ENCODE peak calls at places on chromosomes 7 and 10, in eight cellular contexts. Q is HFF-Myc, C is pancreas, I is fibroblast of lung, T is heart right ventricle, M is K562, Y is prostate gland, O is AG04450. A is an unnamed sample.

GRCh38 chr10:79608505-79609375 is 2.0 kb upstream of the SFTPA1 start:
- DNase-seq in Q (no peak), C (peak; percentile 36), I (peak; percentile 3), T (peak; percentile 38), M (peak; percentile 70), Y (peak; percentile 14), O (no peak), A (peak; percentile 1)

GRCh38 chr10:59180689-59181270 is 4.3 kb downstream of the PHYHIPL start:
- DNase-seq in Q (no peak), C (no peak), I (no peak), T (no peak), M (no peak), Y (no peak), O (no peak), A (no peak)

GRCh38 chr7:129569326-129569725 is 42.2 kb upstream of the NRF1 start:
- DNase-seq in Q (no peak), C (no peak), I (no peak), T (no peak), M (no peak), Y (no peak), O (no peak), A (no peak)

GRCh38 chr7:73585196-73585595 is 6.8 kb upstream of the TBL2 start:
- DNase-seq in Q (no peak), C (no peak), I (no peak), T (no peak), M (no peak), Y (no peak), O (no peak), A (no peak)

GRCh38 chr7:148543302-148543701 is 47.3 kb upstream of the C7orf33 start:
- DNase-seq in Q (no peak), C (no peak), I (no peak), T (no peak), M (no peak), Y (no peak), O (no peak), A (no peak)

GRCh38 chr7:83452256-83452655 is 196.7 kb downstream of the SEMA3E start:
- DNase-seq in Q (no peak), C (no peak), I (no peak), T (no peak), M (no peak), Y (no peak), O (no peak), A (no peak)

GRCh38 chr10:21080246-21080645 is 183.1 kb upstream of the NEBL start:
- DNase-seq in Q (no peak), C (no peak), I (peak; percentile 14), T (no peak), M (no peak), Y (no peak), O (no peak), A (no peak)

GRCh38 chr7:148944935-148945934 is 61.1 kb upstream of the EZH2 start:
- DNase-seq in Q (no peak), C (no peak), I (peak; percentile 49), T (no peak), M (no peak), Y (no peak), O (peak; percentile 21), A (peak; percentile 36)

GRCh38 chr10:50347394-50347802 is 96.1 kb upstream of the ASAH2 start:
- DNase-seq in Q (no peak), C (no peak), I (no peak), T (no peak), M (no peak), Y (no peak), O (no peak), A (no peak)

GRCh38 chr7:64869121-64869725 is 33.9 kb upstream of the ZNF273 start:
- DNase-seq in Q (no peak), C (no peak), I (no peak), T (no peak), M (no peak), Y (no peak), O (no peak), A (no peak)

GRCh38 chr7:38862666-38863065 is 46.3 kb downstream of the VPS41 start:
- DNase-seq in Q (no peak), C (no peak), I (no peak), T (no peak), M (no peak), Y (no peak), O (no peak), A (no peak)

GRCh38 chr7:75038508-75038907 is 35.1 kb downstream of the RCC1L start:
- DNase-seq in Q (no peak), C (no peak), I (no peak), T (no peak), M (no peak), Y (no peak), O (no peak), A (no peak)

GRCh38 chr10:70308121-70309060 is 24.6 kb upstream of the NPFFR1 start:
- DNase-seq in Q (no peak), C (no peak), I (no peak), T (no peak), M (no peak), Y (no peak), O (no peak), A (no peak)

GRCh38 chr10:132939957-132940790 is 2.2 kb downstream of the CFAP46 start:
- DNase-seq in Q (no peak), C (no peak), I (peak; percentile 42), T (no peak), M (peak; percentile 76), Y (no peak), O (peak; percentile 11), A (peak; percentile 28)

GRCh38 chr10:104920476-104920875 is 279.4 kb downstream of the SORCS3 start:
- DNase-seq in Q (no peak), C (no peak), I (no peak), T (no peak), M (no peak), Y (no peak), O (no peak), A (no peak)

GRCh38 chr10:93471110-93471651 is 11.0 kb downstream of the MYOF start:
- DNase-seq in Q (peak; percentile 93), C (no peak), I (peak; percentile 97), T (no peak), M (no peak), Y (peak; percentile 57), O (peak; percentile 88), A (peak; percentile 99)

GRCh38 chr7:108515013-108515412 is 10.9 kb downstream of the PNPLA8 start:
- DNase-seq in Q (no peak), C (no peak), I (no peak), T (no peak), M (no peak), Y (no peak), O (no peak), A (no peak)

GRCh38 chr10:4181690-4182089 is 396.7 kb upstream of the KLF6 start:
- DNase-seq in Q (no peak), C (no peak), I (no peak), T (no peak), M (no peak), Y (no peak), O (no peak), A (no peak)

DNA sequence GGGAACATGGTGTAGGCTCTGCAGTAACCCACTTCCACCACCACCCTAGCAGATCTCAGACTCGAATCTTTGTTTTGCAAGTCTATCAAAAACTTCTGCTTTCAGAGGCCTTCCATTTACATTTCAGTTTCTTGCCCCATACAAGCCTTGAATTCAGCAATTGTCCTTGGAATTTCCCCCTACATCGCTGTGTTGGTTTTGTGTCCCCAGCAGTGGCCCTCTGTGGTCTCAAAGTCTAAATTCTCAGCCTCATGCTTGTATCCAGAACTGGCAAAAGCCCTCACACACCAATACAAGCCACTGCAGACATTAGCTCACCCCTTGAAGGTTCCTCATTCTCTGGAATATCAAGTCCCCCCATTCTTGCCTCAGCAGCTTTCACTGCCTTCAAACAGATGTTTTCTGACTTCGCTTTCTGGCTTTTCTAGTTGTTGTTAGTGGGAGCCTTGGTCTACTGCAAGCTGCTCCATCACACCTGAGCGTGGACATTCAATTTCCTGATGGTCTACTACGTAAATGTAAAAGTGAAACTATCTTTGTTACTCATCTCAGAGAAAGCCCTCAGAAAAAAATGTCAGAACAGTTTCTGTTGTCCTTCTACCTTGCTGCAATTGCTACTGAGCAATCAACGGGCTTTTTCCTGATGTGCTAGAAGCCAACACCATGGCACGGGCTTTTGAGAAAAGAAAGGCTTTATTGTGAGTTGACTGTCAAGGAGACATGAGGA is 1.8 kb upstream of the NUB1 start:
- DNase-seq in Q (no peak), C (no peak), I (no peak), T (no peak), M (no peak), Y (no peak), O (no peak), A (no peak)
- H3K4me3 ChIP-seq in Q (no peak overlapping the region), C (no peak overlapping the region), I (no peak overlapping the region), T (no peak overlapping the region), M (no peak overlapping the region), Y (no peak overlapping the region), O (no peak overlapping the region), A (no peak overlapping the region)

DNA sequence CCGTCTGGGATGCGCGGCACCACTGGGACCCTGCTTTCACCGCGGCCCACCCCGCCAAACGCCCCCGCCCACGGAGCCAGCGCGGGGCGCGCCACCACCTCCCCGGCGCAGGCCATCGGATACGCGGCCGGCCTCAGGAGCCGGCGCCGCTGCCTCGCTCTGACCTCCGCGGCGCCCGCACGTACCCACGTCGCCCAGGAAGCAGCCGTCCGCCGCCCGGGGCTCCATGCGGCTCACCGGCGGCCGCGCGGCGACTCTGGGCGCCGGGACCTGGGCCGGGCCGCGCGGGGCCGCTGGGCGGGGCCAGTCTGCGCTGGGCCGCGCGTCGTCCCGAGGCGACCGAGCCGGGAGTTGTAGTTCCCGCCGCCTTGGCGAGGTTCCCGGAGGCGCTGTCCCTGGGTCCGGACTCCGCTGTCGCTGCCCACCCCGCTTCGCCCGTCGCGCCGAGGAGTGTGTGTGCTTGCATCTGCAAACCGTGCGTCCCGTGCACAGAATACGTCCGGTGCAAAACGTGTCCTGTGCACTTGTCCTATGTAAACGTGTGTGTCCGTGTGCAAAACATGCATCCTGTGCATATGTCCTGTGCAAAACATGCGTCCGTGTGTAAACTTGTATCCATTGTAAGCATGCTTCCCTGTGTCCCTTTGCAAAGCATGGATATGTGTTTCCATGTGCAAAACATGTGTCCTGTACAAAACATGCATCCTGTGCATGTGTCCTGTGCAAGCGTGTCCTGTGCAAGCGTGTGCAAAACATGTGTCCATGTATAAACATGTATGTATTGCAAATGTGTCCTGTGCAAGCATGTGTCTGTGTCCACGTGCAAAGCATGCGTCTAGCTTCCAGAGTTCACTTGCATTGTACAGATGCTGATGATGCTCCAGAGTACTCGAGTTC is at the start of gene ASB13:
- DNase-seq in Q (no peak), C (peak; percentile 76), I (peak; percentile 36), T (peak; percentile 84), M (peak; percentile 84), Y (peak; percentile 52), O (no peak), A (peak; percentile 18)
- TF ChIP-seq CTCF in Q (no peak), C (no peak), I (no peak), T (no peak), M (peak; percentile 21), Y (no peak), O (no peak), A (no peak)

DNA sequence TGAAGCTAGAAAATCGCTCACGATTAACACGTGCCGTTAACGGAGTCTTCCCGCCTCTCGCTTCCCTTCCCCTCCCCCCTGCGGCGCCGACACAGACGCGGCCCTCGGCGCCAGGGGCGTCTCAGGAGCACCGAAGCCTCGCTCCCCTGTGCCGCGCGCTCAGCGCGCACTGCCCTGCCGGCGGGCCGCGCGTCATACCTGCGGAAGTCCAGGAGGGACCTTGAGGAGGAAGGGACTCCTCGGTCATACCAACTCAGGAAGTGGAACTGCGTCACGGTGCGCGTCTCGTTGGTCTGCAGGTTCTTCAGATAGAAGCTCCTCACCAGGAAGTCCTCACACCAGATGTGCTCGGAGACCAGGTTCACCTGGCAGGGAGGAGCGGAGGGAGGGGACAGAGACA is 239.6 kb downstream of the DNAJB6 start:
- DNase-seq in Q (no peak), C (no peak), I (no peak), T (no peak), M (no peak), Y (no peak), O (no peak), A (no peak)
- H3K4me3 ChIP-seq in Q (no peak overlapping the region), C (no peak overlapping the region), I (no peak overlapping the region), T (peak overlapping the region; percentile 20), M (no peak overlapping the region), Y (no peak overlapping the region), O (no peak overlapping the region), A (no peak overlapping the region)

GRCh38 chr10:7563770-7564169 is 103.0 kb downstream of the ITIH5 start:
- DNase-seq in Q (no peak), C (no peak), I (no peak), T (no peak), M (no peak), Y (no peak), O (no peak), A (no peak)
- TF ChIP-seq CTCF in Q (no peak), C (no peak), I (no peak), T (no peak), M (no peak), Y (no peak), O (no peak), A (no peak)

A was measured in astrocyte of the spinal cord.